ENCODE peak calls at places on chromosomes 13 and 19, in four cellular contexts. J is ovary, Y is spleen, V is breast epithelium. L is an unnamed sample.
A peak's percentile ranks its signal among the peaks of the same experiment; 100 is the strongest.

GRCh38 chr19:6378036-6378435 is 2.3 kb upstream of the PSPN start:
- DNase-seq in J (no peak), Y (no peak), V (peak; percentile 58), L (peak; percentile 84)

GRCh38 chr13:60267498-60268202 is 103.9 kb upstream of the DIAPH3 start:
- DNase-seq in J (no peak), Y (no peak), V (no peak), L (peak; percentile 38)

GRCh38 chr19:36041831-36042230 is 9.2 kb upstream of the CLIP3 start:
- DNase-seq in J (no peak), Y (no peak), V (no peak), L (peak; percentile 46)

GRCh38 chr13:101522607-101523006 is 70.1 kb downstream of the ITGBL1 start:
- DNase-seq in J (no peak), Y (no peak), V (peak; percentile 40), L (no peak)

GRCh38 chr13:86856996-86857395 is 814.2 kb upstream of the SLITRK5 start:
- DNase-seq in J (no peak), Y (no peak), V (no peak), L (no peak)

GRCh38 chr13:93422980-93423554 is 196.5 kb downstream of the GPC6 start:
- DNase-seq in J (no peak), Y (no peak), V (no peak), L (no peak)

GRCh38 chr13:71864094-71864980 is 2.7 kb downstream of the DACH1 start:
- DNase-seq in J (no peak), Y (peak; percentile 87), V (peak; percentile 25), L (no peak)

GRCh38 chr19:33284146-33284643 is 18.1 kb downstream of the CEBPA start:
- DNase-seq in J (no peak), Y (no peak), V (no peak), L (no peak)

GRCh38 chr19:30780456-30780855 is 408.3 kb downstream of the ZNF536 start:
- DNase-seq in J (no peak), Y (no peak), V (no peak), L (no peak)

GRCh38 chr19:12596927-12597548 is 13.6 kb downstream of the ZNF490 start:
- DNase-seq in J (no peak), Y (peak; percentile 59), V (no peak), L (peak; percentile 65)

GRCh38 chr19:47613165-47614146 is 4.5 kb downstream of the BICRA start:
- DNase-seq in J (no peak), Y (no peak), V (peak; percentile 30), L (peak; percentile 40)

GRCh38 chr13:92734068-92734467 is 492.5 kb upstream of the GPC6 start:
- DNase-seq in J (no peak), Y (no peak), V (no peak), L (no peak)

GRCh38 chr19:40754611-40755247 is 3.7 kb downstream of the SNRPA start:
- DNase-seq in J (no peak), Y (no peak), V (no peak), L (no peak)

GRCh38 chr19:40747536-40747935 is 2.7 kb downstream of the ACTMAP start:
- DNase-seq in J (no peak), Y (no peak), V (no peak), L (no peak)

GRCh38 chr19:40750285-40751064 is at the start of gene ACTMAP:
- DNase-seq in J (peak; percentile 100), Y (peak; percentile 99), V (peak; percentile 100), L (peak; percentile 99)

GRCh38 chr19:40750035-40750284 is 317 bp downstream of the ACTMAP start:
- DNase-seq in J (no peak), Y (no peak), V (no peak), L (no peak)

GRCh38 chr19:40751065-40751923 is at the start of gene SNRPA:
- DNase-seq in J (peak; percentile 96), Y (peak; percentile 96), V (peak; percentile 97), L (peak; percentile 98)
- TF ChIP-seq POLR2A in J (peak; percentile 85), Y (peak; percentile 86), V (peak; percentile 85), L (no peak)

DNA sequence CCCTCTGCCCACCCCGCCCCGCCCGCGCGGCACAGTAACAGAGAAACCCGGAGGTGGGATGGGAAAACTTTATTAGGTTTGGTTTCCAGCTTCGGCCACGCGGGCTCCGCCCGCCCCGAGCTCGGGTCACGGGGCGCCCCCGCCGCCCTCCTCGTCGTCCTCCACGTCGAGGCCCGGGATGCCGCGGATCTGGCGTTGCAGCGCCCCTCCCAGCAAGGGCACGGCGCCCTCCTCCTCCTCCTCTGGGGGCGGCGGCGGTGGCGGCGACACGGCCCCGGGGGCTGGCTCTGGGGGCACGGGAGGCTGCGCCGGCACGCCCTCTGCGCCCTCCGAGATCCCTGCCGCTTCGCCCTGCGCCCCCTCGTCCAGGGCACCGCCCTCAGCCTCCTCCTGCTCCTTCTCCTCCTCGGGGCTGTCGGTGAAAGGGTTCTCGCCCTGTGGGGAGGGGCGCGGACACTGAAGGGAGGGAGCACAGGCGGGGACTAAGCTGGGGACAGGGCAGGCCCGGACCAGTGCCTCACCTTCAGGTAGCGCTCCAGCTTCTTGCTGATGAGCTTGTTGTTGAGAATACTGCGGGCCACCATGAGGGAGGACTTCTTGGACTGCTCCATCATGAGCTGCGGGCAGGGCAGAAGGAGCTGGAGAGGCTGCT is 535 bp upstream of the AKAP8 start:
- DNase-seq in J (no peak), Y (no peak), V (peak; percentile 70), L (peak; percentile 53)
- H3K27ac ChIP-seq in J (peak overlapping the region; percentile 66), Y (peak overlapping the region; percentile 97), V (peak overlapping the region; percentile 99), L (peak overlapping the region; percentile 50)

DNA sequence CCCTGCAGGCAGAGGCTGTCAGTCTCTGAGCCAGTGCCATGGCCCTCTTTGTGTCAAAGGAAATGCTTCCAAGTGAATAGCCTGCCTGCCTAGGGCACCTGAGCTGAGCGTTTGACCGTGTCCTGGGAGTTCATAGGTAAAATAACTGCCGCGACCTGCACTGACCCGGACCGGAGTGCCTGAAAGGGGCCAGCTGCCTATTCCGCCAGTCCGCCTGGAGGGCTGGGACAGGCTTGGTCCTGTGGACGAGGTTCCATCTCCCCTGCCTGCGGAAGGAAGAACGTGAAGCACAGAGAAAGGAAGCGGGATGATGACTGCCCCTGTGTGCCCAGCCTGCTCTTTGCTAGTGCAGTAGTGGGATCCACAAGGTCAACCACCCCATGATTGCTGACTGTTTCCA is 17.5 kb upstream of the ZNF492 start:
- DNase-seq in J (no peak), Y (no peak), V (no peak), L (no peak)
- H3K9me3 ChIP-seq in J (no peaks in the 10 kb centered on the region), Y (peaks cover 55% of the 10 kb centered on the region), V (no peaks in the 10 kb centered on the region), L (no peaks in the 10 kb centered on the region)

DNA sequence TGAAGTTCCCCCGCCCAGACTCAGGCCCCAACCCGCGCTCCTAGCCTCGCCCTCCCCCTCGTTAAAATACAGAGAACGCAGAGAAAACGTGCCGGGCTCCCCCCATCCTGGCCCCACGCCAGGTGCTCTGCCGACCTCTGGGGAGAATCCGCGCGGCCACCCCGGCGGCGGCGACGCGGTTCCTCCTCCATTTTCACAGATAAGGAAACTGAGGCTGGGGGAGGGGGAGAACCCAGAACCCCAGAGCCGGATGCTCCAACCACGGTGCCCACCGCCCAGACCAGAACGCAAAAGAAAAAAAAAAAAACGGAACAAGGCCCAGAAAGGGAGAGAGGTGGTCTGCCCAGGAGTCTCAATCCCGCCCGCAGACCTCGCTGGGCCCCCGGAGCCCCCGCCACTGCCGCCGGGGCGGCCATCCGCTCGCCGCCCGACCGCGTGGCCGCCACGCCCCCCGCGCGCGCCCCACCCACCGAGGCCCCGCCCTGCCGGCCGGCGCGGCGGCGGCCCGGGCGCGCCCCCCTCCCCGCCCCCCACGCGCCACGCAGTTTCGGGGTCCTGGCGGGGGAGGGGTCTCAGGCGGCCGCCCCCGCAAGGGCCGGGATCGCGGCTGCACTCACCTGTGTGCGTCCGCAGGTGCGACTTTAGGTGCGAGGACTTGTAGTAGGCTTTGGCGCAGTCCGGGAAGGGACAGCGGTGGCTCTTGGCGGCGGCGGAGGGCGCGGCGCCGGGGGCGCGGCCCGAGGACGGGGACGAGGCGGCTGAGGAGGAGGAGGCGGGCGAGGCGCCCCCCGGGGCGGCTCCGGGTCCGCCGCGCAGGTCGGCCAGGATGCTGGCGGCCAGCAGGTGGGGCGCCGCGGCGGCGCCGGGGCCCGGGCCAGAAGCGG is 713 bp downstream of the KLF16 start:
- DNase-seq in J (peak; percentile 73), Y (peak; percentile 92), V (no peak), L (peak; percentile 22)
- TF ChIP-seq POLR2A in J (no peak), Y (no peak), V (no peak), L (no peak)

L was measured in thyroid gland.